ENCODE peak calls at places on chromosomes 11 and 22, in six cellular contexts. Y, A, W, T, M and Q are unnamed samples.
A peak's percentile ranks its signal among the peaks of the same experiment; 100 is the strongest.

GRCh38 chr22:38766076-38766777 is 10.4 kb upstream of the SUN2 start:
- DNase-seq in Y (no peak), A (peak; percentile 76), W (peak; percentile 58), T (peak; percentile 12), M (peak; percentile 34), Q (peak; percentile 35)

GRCh38 chr11:69354545-69354897 is 60.6 kb downstream of the MYEOV start:
- DNase-seq in Y (no peak), A (no peak), W (no peak), T (no peak), M (no peak), Q (no peak)

GRCh38 chr11:108693852-108694251 is 29.0 kb downstream of the DDX10 start:
- DNase-seq in Y (no peak), A (no peak), W (peak; percentile 35), T (no peak), M (no peak), Q (no peak)

GRCh38 chr11:45374632-45375031 is 88.5 kb upstream of the SYT13 start:
- DNase-seq in Y (no peak), A (no peak), W (no peak), T (no peak), M (no peak), Q (no peak)

GRCh38 chr11:67307545-67308001 is 4.2 kb downstream of the SSH3 start:
- DNase-seq in Y (no peak), A (no peak), W (no peak), T (no peak), M (no peak), Q (no peak)

GRCh38 chr11:32033491-32033890 is 57.4 kb upstream of the RCN1 start:
- DNase-seq in Y (no peak), A (no peak), W (peak; percentile 37), T (no peak), M (no peak), Q (no peak)

GRCh38 chr11:2579315-2580060 is 120.3 kb downstream of the KCNQ1OT1 start:
- DNase-seq in Y (no peak), A (no peak), W (no peak), T (no peak), M (no peak), Q (peak; percentile 13)

GRCh38 chr22:24095816-24096215 is 84.7 kb downstream of the CABIN1 start:
- DNase-seq in Y (no peak), A (no peak), W (no peak), T (no peak), M (no peak), Q (no peak)

GRCh38 chr11:128336203-128336602 is 251.2 kb downstream of the ETS1 start:
- DNase-seq in Y (no peak), A (no peak), W (peak; percentile 55), T (no peak), M (no peak), Q (no peak)

GRCh38 chr11:12802418-12803085 is 128.3 kb downstream of the TEAD1 start:
- DNase-seq in Y (no peak), A (peak; percentile 98), W (no peak), T (no peak), M (no peak), Q (no peak)

GRCh38 chr11:3014314-3014938 is 22.3 kb upstream of the NAP1L4 start:
- DNase-seq in Y (no peak), A (no peak), W (no peak), T (no peak), M (peak; percentile 76), Q (peak; percentile 44)

GRCh38 chr22:39496131-39496838 is 5.8 kb upstream of the MIEF1 start:
- DNase-seq in Y (no peak), A (peak; percentile 55), W (peak; percentile 56), T (peak; percentile 44), M (peak; percentile 28), Q (peak; percentile 31)

GRCh38 chr22:35921777-35922176 is 106.8 kb downstream of the RBFOX2 start:
- DNase-seq in Y (peak; percentile 10), A (peak; percentile 77), W (peak; percentile 90), T (peak; percentile 81), M (peak; percentile 7), Q (no peak)

GRCh38 chr11:35811783-35812182 is 132.1 kb upstream of the LDLRAD3 start:
- DNase-seq in Y (no peak), A (no peak), W (no peak), T (no peak), M (no peak), Q (no peak)

GRCh38 chr11:12559011-12559410 is 115.2 kb upstream of the TEAD1 start:
- DNase-seq in Y (no peak), A (no peak), W (no peak), T (no peak), M (no peak), Q (no peak)

GRCh38 chr11:115333106-115333505 is 171.1 kb downstream of the CADM1 start:
- DNase-seq in Y (no peak), A (no peak), W (peak; percentile 29), T (no peak), M (no peak), Q (no peak)

GRCh38 chr11:279040-279965 is 1.1 kb downstream of the NLRP6 start:
- DNase-seq in Y (no peak), A (no peak), W (no peak), T (no peak), M (no peak), Q (peak; percentile 22)

GRCh38 chr11:134951305-134951700 is 539.3 kb upstream of the B3GAT1 start:
- DNase-seq in Y (no peak), A (no peak), W (peak; percentile 73), T (peak; percentile 26), M (no peak), Q (no peak)

GRCh38 chr11:34492806-34493414 is 20.7 kb downstream of the ELF5 start:
- DNase-seq in Y (no peak), A (peak; percentile 60), W (peak; percentile 65), T (peak; percentile 91), M (peak; percentile 26), Q (no peak)
- TF ChIP-seq CTCF in Y (peak; percentile 61), A (peak; percentile 64), W (peak; percentile 66), T (peak; percentile 48), M (peak; percentile 42), Q (peak; percentile 71)

GRCh38 chr11:100525197-100525596 is 161.9 kb upstream of the ARHGAP42 start:
- DNase-seq in Y (no peak), A (no peak), W (no peak), T (no peak), M (no peak), Q (no peak)

GRCh38 chr11:100528872-100529416 is 158.1 kb upstream of the ARHGAP42 start:
- DNase-seq in Y (no peak), A (no peak), W (no peak), T (no peak), M (no peak), Q (no peak)

GRCh38 chr11:100525635-100526034 is 161.5 kb upstream of the ARHGAP42 start:
- DNase-seq in Y (no peak), A (peak; percentile 35), W (no peak), T (no peak), M (no peak), Q (no peak)
- TF ChIP-seq CTCF in Y (peak; percentile 56), A (peak; percentile 19), W (no peak), T (no peak), M (no peak), Q (no peak)

GRCh38 chr11:70761094-70761905 is 363.0 kb downstream of the CTTN start:
- DNase-seq in Y (no peak), A (no peak), W (no peak), T (no peak), M (no peak), Q (no peak)
- TF ChIP-seq CTCF in Y (peak; percentile 10), A (no peak), W (no peak), T (no peak), M (no peak), Q (no peak)

GRCh38 chr11:83195176-83195531 is 1.6 kb downstream of the ANKRD42 start:
- DNase-seq in Y (no peak), A (peak; percentile 53), W (no peak), T (no peak), M (no peak), Q (no peak)

GRCh38 chr11:83191986-83192385 is 1.5 kb upstream of the ANKRD42 start:
- DNase-seq in Y (no peak), A (no peak), W (no peak), T (no peak), M (no peak), Q (no peak)

GRCh38 chr11:83194284-83195175 is 1.0 kb downstream of the ANKRD42 start:
- DNase-seq in Y (peak; percentile 34), A (peak; percentile 77), W (peak; percentile 82), T (peak; percentile 38), M (peak; percentile 41), Q (peak; percentile 67)

GRCh38 chr11:83192846-83193245 is 666 bp upstream of the ANKRD42 start:
- DNase-seq in Y (no peak), A (no peak), W (peak; percentile 51), T (no peak), M (no peak), Q (no peak)

GRCh38 chr11:83193315-83194283 is at the start of gene ANKRD42:
- DNase-seq in Y (peak; percentile 79), A (peak; percentile 96), W (peak; percentile 95), T (peak; percentile 95), M (peak; percentile 77), Q (peak; percentile 79)
- TF ChIP-seq CTCF in Y (peak; percentile 4), A (peak; percentile 4), W (no peak), T (no peak), M (no peak), Q (no peak)

DNA sequence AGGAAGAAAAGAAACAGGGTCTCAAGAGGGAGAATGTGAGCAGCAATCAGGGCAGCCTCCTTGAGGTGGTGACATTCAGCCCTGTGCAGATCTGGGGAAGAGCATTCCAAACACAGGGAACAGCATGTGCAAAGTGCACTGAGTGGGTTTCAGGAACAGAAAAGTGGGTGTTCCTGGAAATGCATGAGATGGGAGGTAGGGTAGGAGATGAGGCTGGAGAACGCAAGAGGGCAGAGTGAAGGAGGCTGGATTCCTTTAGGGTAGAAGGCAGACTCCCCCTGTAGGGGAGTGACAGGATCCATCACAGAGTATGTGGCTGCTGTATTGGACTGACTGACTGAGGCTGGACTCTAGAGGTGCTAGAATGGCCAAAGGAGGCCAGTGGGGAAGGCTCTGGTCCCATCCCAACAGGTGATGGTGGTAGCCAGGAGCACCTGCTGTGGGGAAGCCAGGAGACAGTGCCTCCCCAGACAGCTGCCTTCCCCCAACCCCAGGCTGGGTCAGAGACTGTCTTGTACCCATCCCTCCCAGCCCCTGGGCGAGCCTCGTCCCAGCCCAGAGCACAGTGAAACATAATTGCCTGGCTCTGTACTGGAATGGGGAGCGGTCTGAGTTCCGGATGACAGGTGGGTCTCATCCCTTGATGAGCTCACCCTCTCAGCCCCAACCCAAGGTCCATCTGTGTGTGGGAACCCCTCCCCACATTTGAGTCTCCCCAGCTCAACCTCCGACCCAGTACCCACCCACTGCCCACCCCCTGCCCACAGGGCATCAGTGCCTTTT is 419.4 kb downstream of the MN1 start:
- DNase-seq in Y (no peak), A (no peak), W (no peak), T (no peak), M (no peak), Q (no peak)
- TF ChIP-seq CTCF in Y (no peak), A (no peak), W (no peak), T (no peak), M (no peak), Q (no peak)